ENCODE peak calls at places on chromosomes 2 and 18, in nine cellular contexts. R, N, Z, K, J, D, V, T and L are unnamed samples.

GRCh38 chr2:169999041-169999440 is 171.8 kb downstream of the UBR3 start:
- DNase-seq in J (no peak), T (no peak), N (peak; percentile 61), Z (no peak), R (no peak), D (peak; percentile 42), V (no peak), K (peak; percentile 14), L (no peak)

GRCh38 chr2:106054880-106055655 is 139.0 kb downstream of the UXS1 start:
- DNase-seq in D (no peak), Z (no peak), R (no peak), J (no peak), V (no peak), T (no peak), K (no peak), N (no peak), L (no peak)

GRCh38 chr18:26479065-26479685 is 69.2 kb downstream of the KCTD1 start:
- DNase-seq in T (no peak), K (no peak), D (no peak), J (no peak), N (no peak), V (no peak), R (no peak), Z (no peak), L (no peak)

GRCh38 chr2:213818436-213818835 is 534.2 kb downstream of the SPAG16 start:
- DNase-seq in V (peak; percentile 78), T (no peak), R (peak; percentile 76), D (peak; percentile 7), Z (no peak), J (no peak), K (no peak), N (peak; percentile 5), L (no peak)

GRCh38 chr2:240131296-240131695 is 4.8 kb downstream of the COPS9 start:
- DNase-seq in R (no peak), V (no peak), K (no peak), Z (no peak), N (no peak), D (no peak), T (no peak), J (no peak), L (peak; percentile 59)

GRCh38 chr2:122639721-122640120 is 884.3 kb downstream of the TSN start:
- DNase-seq in Z (no peak), K (no peak), V (no peak), J (no peak), N (no peak), T (no peak), R (no peak), D (no peak), L (no peak)

GRCh38 chr2:148614332-148615049 is 30.1 kb upstream of the EPC2 start:
- DNase-seq in D (peak; percentile 64), J (peak; percentile 21), K (peak; percentile 65), T (no peak), V (peak; percentile 65), Z (peak; percentile 68), N (no peak), R (peak; percentile 39), L (no peak)

GRCh38 chr2:162197095-162197825 is 45.2 kb upstream of the GCG start:
- DNase-seq in J (no peak), R (peak; percentile 89), Z (no peak), K (peak; percentile 1), V (peak; percentile 79), D (peak; percentile 77), T (no peak), N (peak; percentile 45), L (no peak)

GRCh38 chr2:109409347-109410020 is 204.3 kb downstream of the SEPTIN10 start:
- DNase-seq in R (no peak), Z (no peak), N (no peak), K (no peak), J (no peak), V (peak; percentile 20), D (no peak), T (no peak), L (no peak)

GRCh38 chr2:72993147-72993546 is 75.8 kb downstream of the EMX1 start:
- DNase-seq in T (peak; percentile 43), D (peak; percentile 36), J (peak; percentile 36), K (no peak), N (peak; percentile 41), R (peak; percentile 13), V (no peak), Z (peak; percentile 80), L (peak; percentile 67)

DNA sequence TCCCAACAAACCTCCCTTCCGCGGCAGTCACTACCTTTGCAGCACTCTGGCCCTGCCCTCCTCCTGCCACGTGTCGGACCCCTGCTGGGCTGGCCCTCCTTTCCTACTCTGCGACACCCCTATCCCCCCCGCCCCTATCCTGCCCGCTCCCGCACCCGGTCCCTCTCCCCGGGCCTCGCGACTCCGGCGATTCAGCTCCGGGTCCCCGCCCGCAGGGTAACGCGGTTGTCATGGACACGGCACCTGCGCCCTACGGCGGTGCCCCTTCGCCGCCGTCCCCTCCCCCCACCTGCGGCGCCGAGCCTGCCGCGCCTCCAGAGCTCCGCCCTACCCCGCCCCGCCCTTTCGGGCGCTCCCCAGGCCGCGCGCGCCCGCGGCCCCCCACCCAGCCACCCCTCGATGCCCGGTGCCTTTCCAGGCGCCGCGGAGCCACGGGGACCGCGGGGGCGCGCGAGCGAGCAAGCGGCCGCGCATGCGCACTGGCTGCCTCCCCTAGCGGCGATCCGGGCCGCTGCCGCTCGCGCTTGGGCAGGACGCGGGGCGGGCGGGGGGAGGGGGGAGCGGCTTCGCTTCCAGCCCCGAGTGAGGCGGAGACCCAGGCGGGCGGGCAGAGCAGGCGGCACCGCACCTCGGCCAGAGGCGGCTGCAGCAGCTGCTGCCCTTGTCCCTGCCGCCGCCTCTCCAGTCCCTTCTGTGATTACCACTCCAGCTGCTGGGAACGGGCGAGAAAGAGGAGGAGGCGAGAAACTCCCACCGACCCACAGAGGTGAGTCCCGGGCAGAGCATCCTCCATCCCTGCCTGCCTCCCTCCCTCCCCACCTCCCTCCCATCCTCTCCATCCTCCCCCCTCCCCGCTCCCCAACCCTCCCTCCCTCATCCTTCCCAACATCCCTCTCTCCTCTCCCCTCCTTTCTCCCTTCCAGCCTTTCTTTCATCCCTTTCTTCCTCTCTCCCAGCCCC is at the start of gene CTNNA2:
- DNase-seq in R (no peak), D (peak; percentile 5), J (no peak), V (peak; percentile 10), K (no peak), Z (peak; percentile 86), T (no peak), N (peak; percentile 25), L (peak; percentile 89)
- TF ChIP-seq CTCF in R (peak; percentile 27), D (no peak), J (no peak), V (no peak), K (no peak), Z (no peak), T (peak; percentile 18), N (no peak), L (peak; percentile 74)

DNA sequence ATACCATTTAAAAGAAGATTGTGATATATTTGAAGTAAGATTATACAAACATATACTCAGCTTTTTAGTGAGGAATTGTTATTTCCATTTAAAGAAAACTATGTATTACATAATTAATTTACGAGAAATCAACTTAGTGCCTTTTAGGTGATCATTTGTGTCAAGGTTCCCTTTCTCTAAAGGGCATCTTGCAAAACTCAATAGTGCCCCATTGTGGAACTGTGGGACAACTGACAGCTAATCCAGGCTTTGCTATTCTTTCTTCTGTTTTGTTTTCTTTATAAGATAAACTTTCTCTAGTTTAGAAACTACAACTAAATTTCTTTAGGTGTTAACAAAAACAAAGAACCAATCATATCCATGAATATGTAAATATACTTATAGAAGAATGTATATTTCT is 24.3 kb upstream of the VIT start:
- DNase-seq in K (no peak), Z (no peak), N (peak; percentile 61), R (peak; percentile 69), J (no peak), V (peak; percentile 35), T (no peak), D (peak; percentile 77), L (no peak)
- TF ChIP-seq CTCF in K (peak; percentile 61), Z (no peak), N (peak; percentile 62), R (peak; percentile 73), J (no peak), V (peak; percentile 57), T (peak; percentile 79), D (peak; percentile 78), L (peak; percentile 67)

DNA sequence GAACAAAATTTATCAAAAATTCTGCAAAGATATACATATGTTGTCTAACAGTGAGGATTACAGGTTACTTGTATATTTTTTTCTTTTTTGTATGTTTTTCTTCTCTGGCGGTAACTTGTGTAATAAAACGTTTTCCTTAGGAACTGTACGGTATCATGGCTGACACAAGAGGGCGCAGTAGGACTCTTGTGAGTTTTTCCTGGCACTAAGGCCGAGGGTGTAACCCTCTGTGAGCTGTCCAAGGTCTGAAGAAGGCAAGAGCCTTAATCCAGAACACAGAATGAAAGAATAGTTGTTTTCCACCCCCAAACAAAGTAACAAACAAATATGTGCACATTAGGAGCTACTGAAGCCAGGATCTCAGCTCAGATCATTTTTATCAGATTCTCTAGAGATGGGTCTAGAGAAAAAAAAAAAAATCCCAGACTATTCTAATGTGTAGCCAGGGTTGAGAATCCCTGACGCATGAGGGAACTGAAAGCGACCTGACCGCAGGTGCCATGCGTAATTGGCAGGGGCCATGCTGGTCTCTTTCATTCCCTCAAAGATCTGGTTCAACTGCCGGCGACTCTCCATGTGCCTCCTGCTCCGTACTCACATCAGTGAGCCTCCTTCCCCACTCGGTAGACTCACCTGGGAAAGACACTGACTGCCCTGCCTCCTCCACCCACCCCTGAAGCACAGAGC is 27.0 kb downstream of the TMEM200C start:
- DNase-seq in D (peak; percentile 95), K (peak; percentile 19), R (peak; percentile 88), Z (peak; percentile 61), V (peak; percentile 69), T (peak; percentile 35), J (peak; percentile 59), N (peak; percentile 89), L (peak; percentile 76)
- TF ChIP-seq CTCF in D (peak; percentile 90), K (peak; percentile 81), R (peak; percentile 96), Z (peak; percentile 73), V (peak; percentile 92), T (peak; percentile 77), J (no peak), N (peak; percentile 85), L (peak; percentile 94)

GRCh38 chr2:95381212-95382127 is 21.0 kb upstream of the FAHD2A start:
- DNase-seq in D (no peak), N (no peak), J (no peak), T (no peak), K (no peak), R (no peak), V (no peak), Z (no peak), L (no peak)

GRCh38 chr2:95380280-95380679 is 22.2 kb upstream of the FAHD2A start:
- DNase-seq in V (no peak), R (no peak), D (no peak), K (no peak), J (no peak), N (no peak), T (no peak), Z (no peak), L (no peak)

GRCh38 chr2:95377724-95378123 is 24.8 kb upstream of the FAHD2A start:
- DNase-seq in N (no peak), Z (no peak), K (no peak), T (no peak), R (no peak), V (no peak), D (no peak), J (no peak), L (no peak)

GRCh38 chr2:95380731-95381130 is 21.8 kb upstream of the FAHD2A start:
- DNase-seq in J (no peak), N (no peak), R (no peak), Z (no peak), V (no peak), K (no peak), T (no peak), D (no peak), L (no peak)

DNA sequence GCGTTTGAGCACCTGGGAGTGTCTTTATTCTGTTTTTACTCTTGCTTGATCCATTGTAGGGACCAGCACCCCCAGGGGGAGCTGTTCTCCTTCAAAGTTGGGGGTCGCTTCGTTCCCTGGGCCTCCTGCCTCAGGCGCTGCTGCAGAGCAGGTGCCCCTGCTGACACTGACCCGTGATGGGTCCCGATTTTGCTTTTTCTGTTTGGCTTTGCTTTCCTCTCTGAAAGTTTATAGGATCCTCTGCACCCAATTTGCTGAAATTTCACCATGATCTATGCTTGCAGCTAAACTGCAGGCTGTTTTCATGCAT is 22.9 kb upstream of the FAHD2A start:
- DNase-seq in J (no peak), R (no peak), T (no peak), N (no peak), V (no peak), Z (peak; percentile 32), D (no peak), K (no peak), L (no peak)
- TF ChIP-seq CTCF in J (no peak), R (peak; percentile 13), T (no peak), N (peak; percentile 26), V (no peak), Z (no peak), D (peak; percentile 38), K (peak; percentile 36), L (peak; percentile 42)